ENCODE peak calls at places on chromosomes 1 and 21, in eight cellular contexts. V is pons, N is NAMALWA, P is Daoy, R is heart left ventricle, Y is non-pigmented ciliary epithelial cell, M is ELR, D is progenitor cell of endocrine pancreas. O is an unnamed sample.

GRCh38 chr1:193747579-193747978 is 561.2 kb upstream of the B3GALT2 start:
- DNase-seq in V (no peak), N (no peak), P (no peak), R (no peak), Y (no peak), M (peak), D (no peak), O (peak)

GRCh38 chr1:230643887-230644286 is 1.6 kb downstream of the COG2 start:
- DNase-seq in V (no peak), N (peak), P (no peak), R (no peak), Y (no peak), M (peak), D (no peak), O (peak)

GRCh38 chr1:220271706-220272046 is 577 bp downstream of the RAB3GAP2 start:
- DNase-seq in V (no peak), N (peak), P (peak), R (peak), Y (no peak), M (peak), D (no peak), O (peak)

GRCh38 chr1:41666991-41667631 is 182.6 kb upstream of the EDN2 start:
- DNase-seq in V (no peak), N (peak), P (peak), R (no peak), Y (no peak), M (peak), D (no peak), O (no peak)

GRCh38 chr1:89912073-89912472 is 82.8 kb upstream of the ZNF326 start:
- DNase-seq in V (no peak), N (no peak), P (no peak), R (no peak), Y (no peak), M (peak), D (no peak), O (no peak)

GRCh38 chr21:25790122-25790951 is 55.6 kb downstream of the GABPA start:
- DNase-seq in V (peak), N (peak), P (peak), R (no peak), Y (peak), M (peak), D (no peak), O (peak)

GRCh38 chr1:27598902-27599528 is 4.9 kb downstream of the AHDC1 start:
- DNase-seq in V (peak), N (no peak), P (peak), R (peak), Y (no peak), M (peak), D (no peak), O (peak)

GRCh38 chr1:113905435-113905861 is 322 bp downstream of the DCLRE1B start:
- DNase-seq in V (peak), N (peak), P (peak), R (no peak), Y (no peak), M (peak), D (peak), O (no peak)

GRCh38 chr21:41326414-41327080 is 9.9 kb downstream of the FAM3B start:
- DNase-seq in V (no peak), N (no peak), P (no peak), R (no peak), Y (no peak), M (no peak), D (no peak), O (no peak)

GRCh38 chr1:30788580-30789387 is 31.2 kb upstream of the LAPTM5 start:
- DNase-seq in V (no peak), N (no peak), P (no peak), R (no peak), Y (no peak), M (no peak), D (no peak), O (peak)

GRCh38 chr1:41618066-41618825 is 133.8 kb upstream of the EDN2 start:
- DNase-seq in V (peak), N (no peak), P (no peak), R (peak), Y (no peak), M (no peak), D (peak), O (no peak)

GRCh38 chr1:88774151-88774556 is 90.1 kb downstream of the PKN2 start:
- DNase-seq in V (no peak), N (no peak), P (peak), R (no peak), Y (no peak), M (peak), D (no peak), O (peak)

GRCh38 chr1:37673920-37674319 is 18.4 kb upstream of the CDCA8 start:
- DNase-seq in V (no peak), N (no peak), P (peak), R (no peak), Y (no peak), M (no peak), D (no peak), O (peak)

GRCh38 chr1:145716641-145717061 is 2.6 kb upstream of the CD160 start:
- DNase-seq in V (no peak), N (no peak), P (no peak), R (no peak), Y (no peak), M (peak), D (no peak), O (no peak)

GRCh38 chr21:21460979-21461378 is 462.8 kb downstream of the NCAM2 start:
- DNase-seq in V (no peak), N (no peak), P (no peak), R (no peak), Y (no peak), M (no peak), D (no peak), O (no peak)

GRCh38 chr1:26110731-26111529 is 694 bp upstream of the PDIK1L start:
- DNase-seq in V (peak), N (peak), P (peak), R (peak), Y (no peak), M (peak), D (peak), O (peak)

GRCh38 chr21:44517175-44517899 is 22.7 kb downstream of the KRTAP10-1 start:
- DNase-seq in V (peak), N (peak), P (peak), R (peak), Y (no peak), M (peak), D (no peak), O (peak)

GRCh38 chr1:231557898-231558710 is 29.6 kb downstream of the TSNAX start:
- DNase-seq in V (no peak), N (no peak), P (no peak), R (no peak), Y (no peak), M (peak), D (no peak), O (peak)

GRCh38 chr1:208243851-208244583 is at the start of gene PLXNA2:
- DNase-seq in V (no peak), N (peak), P (peak), R (peak), Y (no peak), M (peak), D (peak), O (peak)

GRCh38 chr1:172004671-172005070 is 163.4 kb downstream of the DNM3 start:
- DNase-seq in V (no peak), N (no peak), P (no peak), R (no peak), Y (no peak), M (no peak), D (no peak), O (no peak)

GRCh38 chr1:37556712-37557196 is at the start of gene DNALI1:
- DNase-seq in V (peak), N (peak), P (peak), R (peak), Y (peak), M (peak), D (peak), O (no peak)

GRCh38 chr1:85109475-85109874 is 61.2 kb upstream of the MCOLN3 start:
- DNase-seq in V (peak), N (peak), P (peak), R (peak), Y (peak), M (peak), D (peak), O (peak)

GRCh38 chr1:63643926-63644325 is 50.7 kb downstream of the PGM1 start:
- DNase-seq in V (no peak), N (no peak), P (peak), R (peak), Y (no peak), M (no peak), D (no peak), O (no peak)

GRCh38 chr1:2547210-2548067 is 8.7 kb upstream of the TNFRSF14 start:
- DNase-seq in V (no peak), N (peak), P (no peak), R (no peak), Y (no peak), M (no peak), D (no peak), O (no peak)

O was measured in HT1080.